ENCODE peak calls at places on chromosomes 7 and 10, in eight cellular contexts. One of them, this sample, is unnamed.

GRCh38 chr10:69225681-69226080 is 5.5 kb downstream of the HKDC1 start:
- DNase-seq in germinal center: no peak
- DNase-seq in RCC 7860: no peak
- DNase-seq in GM10248: no peak
- DNase-seq in activated T-cell treated with anti-CD3 and anti-CD28 coated beads for 1 hour: no peak
- DNase-seq in PC-3: no peak
- DNase-seq in HTR-8/SVneo: no peak
- DNase-seq in kidney tubule cell: no peak
- DNase-seq in this sample: no peak

GRCh38 chr7:142450206-142450605 is 192.3 kb upstream of the PRSS58 start:
- DNase-seq in RCC 7860: no peak
- DNase-seq in germinal center: no peak
- DNase-seq in PC-3: no peak
- DNase-seq in HTR-8/SVneo: no peak
- DNase-seq in kidney tubule cell: no peak
- DNase-seq in GM10248: no peak
- DNase-seq in activated T-cell treated with anti-CD3 and anti-CD28 coated beads for 1 hour: no peak
- DNase-seq in this sample: no peak

GRCh38 chr7:132081686-132082085 is 494.6 kb downstream of the PLXNA4 start:
- DNase-seq in HTR-8/SVneo: no peak
- DNase-seq in GM10248: no peak
- DNase-seq in activated T-cell treated with anti-CD3 and anti-CD28 coated beads for 1 hour: no peak
- DNase-seq in kidney tubule cell: no peak
- DNase-seq in germinal center: no peak
- DNase-seq in PC-3: no peak
- DNase-seq in RCC 7860: no peak
- DNase-seq in this sample: no peak

GRCh38 chr10:110865184-110865803 is 6.4 kb upstream of the PDCD4 start:
- DNase-seq in HTR-8/SVneo: peak
- DNase-seq in activated T-cell treated with anti-CD3 and anti-CD28 coated beads for 1 hour: no peak
- DNase-seq in GM10248: no peak
- DNase-seq in PC-3: peak
- DNase-seq in germinal center: no peak
- DNase-seq in RCC 7860: no peak
- DNase-seq in kidney tubule cell: peak
- DNase-seq in this sample: no peak

GRCh38 chr10:86836044-86836443 is 79.6 kb downstream of the BMPR1A start:
- DNase-seq in RCC 7860: no peak
- DNase-seq in PC-3: peak
- DNase-seq in activated T-cell treated with anti-CD3 and anti-CD28 coated beads for 1 hour: no peak
- DNase-seq in kidney tubule cell: no peak
- DNase-seq in GM10248: no peak
- DNase-seq in HTR-8/SVneo: no peak
- DNase-seq in germinal center: no peak
- DNase-seq in this sample: no peak

GRCh38 chr7:13563257-13563656 is 426.2 kb downstream of the ETV1 start:
- DNase-seq in germinal center: no peak
- DNase-seq in activated T-cell treated with anti-CD3 and anti-CD28 coated beads for 1 hour: no peak
- DNase-seq in HTR-8/SVneo: no peak
- DNase-seq in PC-3: no peak
- DNase-seq in kidney tubule cell: no peak
- DNase-seq in GM10248: no peak
- DNase-seq in RCC 7860: no peak
- DNase-seq in this sample: no peak

GRCh38 chr10:86361134-86362128 is 5.2 kb downstream of the GRID1 start:
- DNase-seq in kidney tubule cell: no peak
- DNase-seq in germinal center: no peak
- DNase-seq in GM10248: no peak
- DNase-seq in HTR-8/SVneo: no peak
- DNase-seq in activated T-cell treated with anti-CD3 and anti-CD28 coated beads for 1 hour: no peak
- DNase-seq in PC-3: no peak
- DNase-seq in RCC 7860: no peak
- DNase-seq in this sample: peak

GRCh38 chr10:124956764-124957163 is 14.8 kb downstream of the ZRANB1 start:
- DNase-seq in RCC 7860: no peak
- DNase-seq in PC-3: no peak
- DNase-seq in germinal center: no peak
- DNase-seq in HTR-8/SVneo: no peak
- DNase-seq in GM10248: no peak
- DNase-seq in activated T-cell treated with anti-CD3 and anti-CD28 coated beads for 1 hour: no peak
- DNase-seq in kidney tubule cell: no peak
- DNase-seq in this sample: no peak

GRCh38 chr7:80060218-80060806 is 74.3 kb upstream of the GNAI1 start:
- DNase-seq in activated T-cell treated with anti-CD3 and anti-CD28 coated beads for 1 hour: no peak
- DNase-seq in kidney tubule cell: peak
- DNase-seq in PC-3: peak
- DNase-seq in GM10248: peak
- DNase-seq in germinal center: no peak
- DNase-seq in HTR-8/SVneo: no peak
- DNase-seq in RCC 7860: peak
- DNase-seq in this sample: no peak

GRCh38 chr10:69124558-69125121 is 662 bp downstream of the VPS26A start:
- DNase-seq in RCC 7860: peak
- DNase-seq in GM10248: peak
- DNase-seq in HTR-8/SVneo: peak
- DNase-seq in germinal center: peak
- DNase-seq in PC-3: peak
- DNase-seq in activated T-cell treated with anti-CD3 and anti-CD28 coated beads for 1 hour: peak
- DNase-seq in kidney tubule cell: peak
- DNase-seq in this sample: no peak

This sample was measured in omental fat pad.